ENCODE peak calls at places on chromosomes 13 and 19, in eight cellular contexts. E, R, W, N, I, Y, A and K are unnamed samples.

GRCh38 chr13:31545616-31546015 is 193.7 kb upstream of the RXFP2 start:
- DNase-seq in W (no peak), N (no peak), A (no peak), Y (peak), R (no peak), I (no peak), E (no peak), K (no peak)

GRCh38 chr19:1455002-1455335 is 5.0 kb downstream of the APC2 start:
- DNase-seq in N (no peak), W (no peak), A (no peak), Y (no peak), I (no peak), R (no peak), E (no peak), K (no peak)

GRCh38 chr13:92158335-92158734 is 759.9 kb downstream of the GPC5 start:
- DNase-seq in N (no peak), R (no peak), E (no peak), A (no peak), W (no peak), Y (no peak), I (no peak), K (peak)

GRCh38 chr13:32229443-32229842 is 85.7 kb downstream of the ZAR1L start:
- DNase-seq in I (no peak), N (peak), Y (no peak), R (no peak), A (no peak), E (no peak), W (no peak), K (no peak)

GRCh38 chr19:11587302-11587972 is 9.8 kb upstream of the ZNF627 start:
- DNase-seq in A (peak), Y (peak), I (peak), E (peak), R (peak), N (peak), W (peak), K (peak)

GRCh38 chr13:37127706-37128241 is 22.3 kb upstream of the CSNK1A1L start:
- DNase-seq in E (no peak), N (no peak), A (no peak), Y (peak), W (no peak), I (no peak), R (no peak), K (peak)

GRCh38 chr19:16017138-16017490 is 59.2 kb upstream of the TPM4 start:
- DNase-seq in I (no peak), W (no peak), N (no peak), R (no peak), Y (no peak), A (no peak), E (no peak), K (no peak)

GRCh38 chr19:21705393-21705792 is 62.0 kb downstream of the ZNF100 start:
- DNase-seq in N (no peak), E (no peak), R (no peak), I (no peak), Y (no peak), W (no peak), A (no peak), K (no peak)

GRCh38 chr19:7230826-7231225 is 63.4 kb downstream of the INSR start:
- DNase-seq in W (no peak), R (no peak), I (no peak), A (no peak), N (no peak), Y (no peak), E (no peak), K (no peak)

GRCh38 chr19:8304841-8305621 is 3.1 kb downstream of the CD320 start:
- DNase-seq in N (no peak), Y (peak), W (no peak), R (no peak), A (peak), I (peak), E (peak), K (no peak)